ENCODE peak calls at places on chromosomes 3 and 15, in ten cellular contexts. M, P, Z, L, Y, E, X, Q, V and U are unnamed samples.

GRCh38 chr3:126114406-126115386 is 30.8 kb upstream of the SLC41A3 start:
- DNase-seq in M (peak; percentile 46), P (no peak), Z (no peak), L (no peak), Y (no peak), E (no peak), X (peak; percentile 10), Q (no peak), V (no peak), U (no peak)

GRCh38 chr3:40350529-40350928 is 36.5 kb upstream of the ENTPD3 start:
- DNase-seq in M (no peak), P (no peak), Z (no peak), L (no peak), Y (no peak), E (no peak), X (no peak), Q (no peak), V (no peak), U (no peak)

GRCh38 chr3:62688812-62689211 is 186.4 kb downstream of the CADPS start:
- DNase-seq in M (no peak), P (no peak), Z (no peak), L (no peak), Y (no peak), E (no peak), X (no peak), Q (no peak), V (no peak), U (no peak)

GRCh38 chr3:140387244-140387643 is 290.6 kb upstream of the TRIM42 start:
- DNase-seq in M (no peak), P (no peak), Z (no peak), L (no peak), Y (no peak), E (no peak), X (no peak), Q (no peak), V (no peak), U (no peak)

GRCh38 chr3:23815879-23816278 is 10.1 kb downstream of the UBE2E1 start:
- DNase-seq in M (no peak), P (no peak), Z (no peak), L (no peak), Y (no peak), E (no peak), X (no peak), Q (no peak), V (no peak), U (no peak)

GRCh38 chr15:68025860-68026424 is 28.2 kb upstream of the PIAS1 start:
- DNase-seq in M (no peak), P (no peak), Z (no peak), L (no peak), Y (no peak), E (no peak), X (no peak), Q (no peak), V (no peak), U (peak; percentile 7)

GRCh38 chr15:31285772-31286261 is 40.8 kb upstream of the KLF13 start:
- DNase-seq in M (no peak), P (no peak), Z (no peak), L (no peak), Y (no peak), E (no peak), X (no peak), Q (no peak), V (no peak), U (no peak)

GRCh38 chr3:181383760-181384159 is 328.0 kb upstream of the SOX2 start:
- DNase-seq in M (no peak), P (no peak), Z (no peak), L (no peak), Y (no peak), E (no peak), X (no peak), Q (no peak), V (no peak), U (no peak)

GRCh38 chr3:141894524-141895176 is 18.2 kb downstream of the ATP1B3 start:
- DNase-seq in M (no peak), P (no peak), Z (no peak), L (no peak), Y (peak; percentile 52), E (no peak), X (no peak), Q (no peak), V (peak; percentile 37), U (no peak)

GRCh38 chr3:148582126-148582525 is 115.6 kb upstream of the AGTR1 start:
- DNase-seq in M (no peak), P (no peak), Z (no peak), L (no peak), Y (no peak), E (no peak), X (no peak), Q (no peak), V (no peak), U (no peak)

GRCh38 chr3:187919018-187919417 is 173.8 kb upstream of the BCL6 start:
- DNase-seq in M (no peak), P (peak; percentile 14), Z (peak; percentile 27), L (no peak), Y (no peak), E (no peak), X (peak; percentile 36), Q (no peak), V (no peak), U (no peak)

GRCh38 chr3:176872771-176873209 is 324.5 kb downstream of the TBL1XR1 start:
- DNase-seq in M (no peak), P (no peak), Z (peak; percentile 48), L (peak; percentile 60), Y (peak; percentile 22), E (peak; percentile 54), X (peak; percentile 27), Q (peak; percentile 29), V (no peak), U (no peak)